ENCODE peak calls at places on chromosomes 16 and 17, in seven cellular contexts. P, H, J, Z, L, M and W are unnamed samples.

GRCh38 chr17:11300738-11301137 is 59.7 kb downstream of the SHISA6 start:
- DNase-seq in P (no peak), H (no peak), J (no peak), Z (no peak), L (no peak), M (no peak), W (no peak)

GRCh38 chr16:17414421-17414820 is 56.3 kb downstream of the XYLT1 start:
- DNase-seq in P (no peak), H (no peak), J (peak), Z (no peak), L (no peak), M (peak), W (no peak)

GRCh38 chr16:68074850-68075249 is 10.3 kb upstream of the NFATC3 start:
- DNase-seq in P (no peak), H (no peak), J (peak), Z (no peak), L (no peak), M (peak), W (no peak)

GRCh38 chr16:57264950-57265371 is 19.5 kb downstream of the PLLP start:
- DNase-seq in P (no peak), H (no peak), J (no peak), Z (no peak), L (no peak), M (no peak), W (no peak)

GRCh38 chr17:73351764-73352163 is 40.0 kb upstream of the CDC42EP4 start:
- DNase-seq in P (no peak), H (no peak), J (no peak), Z (no peak), L (no peak), M (no peak), W (no peak)

GRCh38 chr17:72004011-72004427 is 116.8 kb upstream of the SOX9 start:
- DNase-seq in P (no peak), H (no peak), J (no peak), Z (peak), L (no peak), M (no peak), W (peak)

GRCh38 chr17:48835971-48836370 is 5.1 kb downstream of the CALCOCO2 start:
- DNase-seq in P (no peak), H (no peak), J (no peak), Z (no peak), L (no peak), M (no peak), W (no peak)

GRCh38 chr16:35506018-35506897 is 2046.8 kb downstream of the TP53TG3F start:
- DNase-seq in P (no peak), H (no peak), J (no peak), Z (no peak), L (no peak), M (no peak), W (no peak)

GRCh38 chr16:50611332-50611934 is 63.2 kb downstream of the NKD1 start:
- DNase-seq in P (no peak), H (no peak), J (no peak), Z (no peak), L (peak), M (no peak), W (peak)
- TF ChIP-seq CTCF in P (no peak), H (no peak), J (no peak), Z (no peak), L (peak), M (no peak), W (no peak)

DNA sequence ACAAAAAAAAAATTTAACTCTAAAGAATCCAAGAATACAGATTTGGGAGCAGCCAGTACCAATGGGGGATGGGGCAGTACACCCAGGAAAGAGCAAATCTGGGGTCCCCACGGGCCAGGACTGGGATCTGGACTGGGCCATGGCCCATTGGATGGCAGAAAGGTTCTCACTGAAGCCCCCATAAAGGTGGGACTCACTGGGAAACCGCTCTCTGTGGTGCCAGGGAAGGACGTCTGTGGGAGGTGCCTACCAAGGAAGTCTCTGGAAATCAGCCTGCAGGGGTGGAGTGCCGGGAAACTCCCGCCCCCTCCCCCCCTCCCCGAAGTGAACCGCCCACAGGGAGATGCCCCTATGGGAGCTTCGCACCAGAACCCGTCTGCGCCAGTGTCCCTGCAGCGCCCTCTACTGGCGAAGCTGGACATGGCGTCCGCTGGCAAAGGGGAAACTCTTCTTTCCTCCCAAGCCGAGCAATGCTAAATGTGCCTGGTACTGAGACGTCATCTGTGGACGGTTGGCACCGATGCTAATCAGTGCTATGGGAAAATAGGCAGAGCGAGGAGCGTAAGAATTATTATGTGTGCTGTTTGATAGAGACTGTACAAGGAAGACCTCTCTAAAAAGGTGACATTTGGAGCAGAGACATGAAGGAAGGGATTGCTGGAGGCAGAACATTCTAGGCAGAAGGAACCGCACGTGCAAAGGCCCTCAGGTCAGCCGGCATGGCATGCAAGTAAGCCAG is 671.1 kb downstream of the WWOX start:
- DNase-seq in P (peak), H (no peak), J (peak), Z (no peak), L (no peak), M (peak), W (peak)
- TF ChIP-seq CTCF in P (peak), H (no peak), J (peak), Z (peak), L (peak), M (peak), W (peak)

GRCh38 chr16:12067714-12068401 is 91.3 kb downstream of the SNX29 start:
- DNase-seq in P (peak), H (peak), J (peak), Z (peak), L (peak), M (peak), W (peak)
- TF ChIP-seq CTCF in P (peak), H (peak), J (peak), Z (peak), L (peak), M (peak), W (peak)

DNA sequence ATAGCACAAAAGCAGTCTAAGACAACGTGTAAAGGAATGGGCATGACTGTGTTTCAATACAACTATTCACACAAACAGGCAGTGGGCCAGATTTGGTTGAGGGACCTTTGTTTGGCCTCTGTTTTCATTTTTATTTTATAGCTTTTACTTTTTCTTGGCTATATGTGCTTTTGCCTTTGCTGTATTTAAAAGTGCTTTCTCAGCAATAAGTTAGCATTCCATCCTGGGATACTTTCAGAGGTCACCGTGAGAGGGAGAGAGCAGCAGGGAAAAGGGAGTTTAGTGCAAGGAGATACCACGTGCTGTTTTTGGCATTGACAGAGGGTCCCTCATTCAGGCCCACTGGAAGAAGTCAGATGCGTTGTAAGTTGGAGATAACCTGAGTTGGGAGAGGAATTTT is 335.6 kb downstream of the UTP18 start:
- DNase-seq in P (no peak), H (no peak), J (no peak), Z (no peak), L (no peak), M (no peak), W (no peak)
- TF ChIP-seq CTCF in P (no peak), H (no peak), J (no peak), Z (no peak), L (no peak), M (no peak), W (no peak)

GRCh38 chr17:12806630-12807029 is 17.3 kb downstream of the ARHGAP44 start:
- DNase-seq in P (no peak), H (no peak), J (no peak), Z (no peak), L (no peak), M (no peak), W (no peak)

GRCh38 chr17:12794919-12795517 is 5.7 kb downstream of the ARHGAP44 start:
- DNase-seq in P (no peak), H (no peak), J (no peak), Z (no peak), L (no peak), M (no peak), W (no peak)

GRCh38 chr17:12800855-12801365 is 11.6 kb downstream of the ARHGAP44 start:
- DNase-seq in P (no peak), H (no peak), J (no peak), Z (no peak), L (no peak), M (no peak), W (no peak)
- TF ChIP-seq CTCF in P (no peak), H (no peak), J (no peak), Z (no peak), L (no peak), M (no peak), W (no peak)

DNA sequence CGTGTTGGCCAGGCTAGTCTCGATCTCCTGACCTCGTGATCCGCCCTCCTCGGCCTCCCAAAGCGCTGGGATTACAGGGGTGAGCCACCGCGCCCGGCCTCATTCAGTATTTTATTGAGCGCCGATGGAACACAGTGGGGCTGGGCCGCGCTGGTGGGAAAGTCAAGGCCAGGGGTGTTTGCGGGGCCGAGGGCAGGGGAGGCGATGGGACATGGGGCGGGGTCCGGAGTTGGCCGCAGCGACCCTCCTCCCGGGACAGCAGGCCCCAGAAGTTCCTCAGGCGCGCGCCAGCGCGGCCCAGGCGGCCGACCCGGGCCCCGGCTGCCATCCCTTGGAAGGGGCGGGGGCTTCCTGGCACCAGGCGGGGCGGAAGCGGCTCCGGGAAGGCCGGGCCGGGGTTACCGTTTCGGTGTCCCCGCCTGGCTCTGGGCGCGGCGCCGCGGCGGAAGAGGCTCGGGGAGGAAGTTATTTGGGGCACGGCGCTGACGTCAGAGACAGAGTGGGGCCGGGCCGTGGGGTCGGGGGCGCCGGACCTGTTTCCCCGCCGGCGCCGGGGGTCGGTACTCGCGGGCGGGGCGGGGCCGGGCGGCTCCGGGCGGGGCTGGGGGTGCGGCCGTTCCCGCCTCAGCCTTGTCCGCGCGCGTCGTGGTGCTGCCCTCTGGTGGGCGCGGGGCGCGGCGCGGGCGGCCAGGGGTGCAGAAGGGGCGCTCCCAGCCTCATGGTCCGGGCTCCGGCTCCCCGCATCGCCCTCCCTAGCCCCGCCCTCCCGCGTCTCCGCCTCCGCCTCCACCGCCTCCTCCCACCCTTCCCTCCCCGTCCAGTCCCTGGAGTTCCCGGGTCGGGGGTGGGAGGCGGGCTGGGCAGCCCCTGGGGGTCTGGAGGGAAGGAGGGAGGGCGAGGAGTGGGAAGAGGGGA is 952 bp upstream of the PRSS27 start:
- DNase-seq in P (peak), H (peak), J (peak), Z (peak), L (peak), M (peak), W (peak)
- TF ChIP-seq CTCF in P (peak), H (peak), J (peak), Z (peak), L (peak), M (peak), W (no peak)